ENCODE peak calls at places on chromosomes 6 and 20, in eight cellular contexts. J is right lobe of liver; K is IMR-90; I is pancreas; O is fibroblast of villous mesenchyme; Q is activated CD8-positive, alpha-beta T cell treated with anti-CD3 and anti-CD28 coated beads for 36 hours; T is GM20000; Z is GM12865. G is an unnamed sample.

GRCh38 chr6:110214338-110214737 is 34.1 kb downstream of the CDC40 start:
- DNase-seq in O (no peak), Q (no peak), T (no peak), K (no peak), J (no peak), I (no peak), Z (no peak), G (no peak)

GRCh38 chr6:145148392-145149175 is 586.7 kb downstream of the EPM2A start:
- DNase-seq in T (no peak), Q (peak; percentile 2), O (peak; percentile 56), I (peak; percentile 66), Z (peak; percentile 60), J (no peak), K (peak; percentile 63), G (no peak)

GRCh38 chr6:7906741-7907140 is 3.8 kb downstream of the TXNDC5 start:
- DNase-seq in I (no peak), K (no peak), Z (no peak), T (no peak), J (no peak), O (no peak), Q (no peak), G (no peak)

GRCh38 chr20:46751856-46752255 is 42.4 kb downstream of the SLC2A10 start:
- DNase-seq in J (no peak), Z (no peak), O (peak; percentile 49), Q (no peak), T (no peak), I (no peak), K (no peak), G (no peak)

GRCh38 chr6:149887343-149887742 is 10.6 kb downstream of the RAET1E start:
- DNase-seq in I (no peak), Q (no peak), Z (no peak), O (peak; percentile 62), K (peak; percentile 89), T (no peak), J (no peak), G (no peak)

GRCh38 chr6:161486326-161486725 is 212.5 kb upstream of the AGPAT4 start:
- DNase-seq in J (no peak), Z (no peak), O (no peak), T (no peak), Q (no peak), K (peak; percentile 30), I (no peak), G (no peak)

GRCh38 chr6:26272171-26272631 is 92.8 kb upstream of the BTN3A2 start:
- DNase-seq in J (peak; percentile 67), I (peak; percentile 13), Z (peak; percentile 76), Q (peak; percentile 64), O (no peak), K (no peak), T (no peak), G (no peak)

GRCh38 chr20:57611605-57612311 is 8.5 kb downstream of the ZBP1 start:
- DNase-seq in Z (no peak), K (no peak), Q (no peak), O (no peak), T (no peak), I (peak; percentile 23), J (no peak), G (no peak)

GRCh38 chr6:22921831-22922230 is 352.5 kb downstream of the HDGFL1 start:
- DNase-seq in I (no peak), T (no peak), Q (no peak), K (no peak), Z (no peak), J (no peak), O (no peak), G (no peak)

GRCh38 chr6:88166493-88166900 is 350 bp upstream of the CNR1 start:
- DNase-seq in Q (peak; percentile 13), T (peak; percentile 77), J (no peak), O (no peak), Z (peak; percentile 45), K (no peak), I (no peak), G (no peak)

GRCh38 chr6:47202638-47203037 is 107.1 kb downstream of the TNFRSF21 start:
- DNase-seq in Q (no peak), I (no peak), J (no peak), Z (no peak), T (no peak), K (no peak), O (no peak), G (no peak)

DNA sequence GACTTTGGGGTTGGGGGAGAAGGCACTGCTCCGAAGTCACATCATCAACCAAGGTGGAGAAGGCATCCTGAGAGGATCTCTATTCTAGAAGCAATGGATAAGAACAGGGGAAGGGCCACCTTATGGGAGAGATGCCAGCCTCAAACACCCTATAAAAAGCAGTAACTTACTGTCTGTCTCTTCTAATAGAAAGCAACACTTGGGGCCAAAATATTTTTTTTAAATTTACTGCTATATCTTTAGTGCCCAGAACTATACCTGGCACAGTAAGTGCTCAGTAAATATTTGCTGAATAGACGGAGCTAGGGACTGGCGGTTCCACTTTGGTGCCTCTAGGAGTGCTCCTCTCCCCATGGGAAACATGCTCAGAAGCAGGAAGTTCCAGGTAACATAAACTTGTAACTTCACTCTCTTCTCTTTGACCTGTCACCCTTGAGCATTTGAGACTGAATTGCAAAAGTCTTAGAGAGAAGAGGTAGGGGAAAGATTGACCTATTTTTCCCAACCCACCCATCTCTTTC is 807 bp upstream of the OTOR start:
- DNase-seq in K (no peak), O (no peak), J (no peak), I (no peak), Q (no peak), T (no peak), Z (no peak), G (no peak)
- TF ChIP-seq CTCF in K (no peak), O (no peak), J (no peak), I (no peak), Q (no peak), T (no peak), Z (no peak), G (no peak)

GRCh38 chr6:153070756-153071155 is 60.3 kb downstream of the RGS17 start:
- DNase-seq in T (no peak), J (no peak), K (no peak), Z (no peak), I (no peak), Q (no peak), O (no peak), G (no peak)

GRCh38 chr6:153081914-153082313 is 49.2 kb downstream of the RGS17 start:
- DNase-seq in Q (no peak), O (no peak), T (no peak), J (no peak), K (no peak), I (no peak), Z (no peak), G (no peak)

GRCh38 chr6:153074761-153075160 is 56.3 kb downstream of the RGS17 start:
- DNase-seq in Q (no peak), T (no peak), Z (no peak), K (no peak), I (no peak), O (no peak), J (no peak), G (no peak)

DNA sequence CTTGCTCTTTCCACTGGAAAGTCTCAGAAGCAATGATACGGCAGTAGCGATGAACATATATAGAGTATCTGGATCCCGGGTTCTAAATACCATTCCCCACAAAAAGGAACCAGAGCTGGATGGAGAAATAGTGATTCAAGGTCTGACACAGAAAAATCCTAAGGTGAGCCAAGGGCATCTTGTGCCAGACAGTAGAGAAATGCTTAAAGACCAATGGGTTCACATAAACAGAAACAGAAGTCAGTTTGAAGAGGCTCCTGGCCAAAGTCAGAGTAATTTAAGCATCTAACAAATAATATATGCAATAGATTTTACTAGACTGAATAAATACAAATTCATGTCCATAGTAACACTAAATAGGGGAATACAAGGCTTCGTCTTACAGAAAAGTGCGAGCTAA is 54.7 kb downstream of the RGS17 start:
- DNase-seq in O (no peak), Q (no peak), J (no peak), I (no peak), T (no peak), Z (no peak), K (no peak), G (no peak)
- TF ChIP-seq CTCF in O (no peak), Q (no peak), J (no peak), I (no peak), T (no peak), Z (no peak), K (no peak), G (no peak)

DNA sequence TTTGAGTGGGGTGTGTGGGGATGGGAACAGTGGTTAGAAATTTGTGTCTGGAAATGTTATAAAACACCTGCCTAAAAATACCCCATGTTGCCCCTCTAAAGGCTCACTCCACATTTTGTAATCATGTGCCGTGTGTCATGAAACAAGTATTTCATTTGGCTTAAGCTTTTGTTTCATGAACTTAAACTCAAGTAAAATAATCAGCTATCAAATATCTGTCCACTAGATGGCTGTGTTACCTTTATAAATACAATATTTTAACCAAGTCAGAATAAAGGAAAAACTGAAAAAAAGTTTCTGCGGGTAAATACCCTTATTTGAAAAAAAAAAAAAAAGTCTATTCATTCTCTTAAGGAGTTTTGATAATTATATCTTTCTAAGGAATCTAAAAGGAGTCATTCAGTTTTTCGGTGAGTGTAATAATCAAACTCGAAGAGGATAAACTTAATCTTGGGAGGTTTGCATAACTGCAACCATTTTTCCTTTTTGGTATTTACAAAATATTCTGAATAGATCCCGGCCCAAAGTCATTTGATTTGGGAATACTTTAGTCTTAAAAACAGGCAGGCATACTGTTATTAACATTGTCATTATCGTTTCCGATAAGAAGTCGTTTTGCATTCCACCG is 29.9 kb upstream of the MTRF1L start:
- DNase-seq in T (peak; percentile 4), O (peak; percentile 78), Q (no peak), K (peak; percentile 81), I (no peak), Z (peak; percentile 18), J (no peak), G (no peak)
- TF ChIP-seq CTCF in T (no peak), O (peak; percentile 47), Q (no peak), K (peak; percentile 65), I (peak; percentile 15), Z (no peak), J (peak; percentile 47), G (peak; percentile 56)

DNA sequence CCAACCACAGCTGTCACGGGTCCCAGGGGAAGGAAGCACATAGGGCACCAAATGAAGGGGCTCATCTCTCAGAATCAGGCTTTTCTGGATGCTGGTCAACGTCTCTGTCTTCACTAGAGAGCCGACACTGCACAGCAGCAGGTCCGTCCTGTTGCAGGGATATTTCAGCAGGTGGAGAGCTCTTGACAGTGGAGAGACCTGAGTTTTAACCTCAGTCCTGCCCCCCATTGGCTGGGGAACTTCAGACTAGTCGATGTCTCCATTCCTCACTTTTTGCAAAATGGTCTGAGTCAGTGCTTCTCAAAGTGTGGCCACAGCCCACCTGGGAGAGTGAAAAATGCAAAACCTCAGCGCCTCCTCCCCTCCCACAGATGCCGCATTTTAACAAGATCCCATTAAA is 91.3 kb downstream of the BFSP1 start:
- DNase-seq in O (no peak), T (no peak), Z (no peak), I (no peak), K (no peak), Q (no peak), J (no peak), G (no peak)
- TF ChIP-seq CTCF in O (no peak), T (no peak), Z (no peak), I (no peak), K (no peak), Q (no peak), J (no peak), G (no peak)